ENCODE peak calls at places on chromosomes 4 and X, in four cellular contexts. J is HepG2, R is K562, G is GM12878. S is an unnamed sample.

GRCh38 chr4:138275946-138276621 is 33.9 kb upstream of the SLC7A11 start:
- DNase-seq in J (no peak), R (no peak), G (no peak), S (no peak)

GRCh38 chr4:77095101-77095826 is 19.5 kb upstream of the CCNI start:
- DNase-seq in J (peak; percentile 49), R (peak; percentile 69), G (no peak), S (peak; percentile 49)

GRCh38 chr4:118774989-118775388 is 60.9 kb downstream of the SEC24D start:
- DNase-seq in J (no peak), R (no peak), G (no peak), S (no peak)

GRCh38 chr4:20418865-20419451 is 167.3 kb downstream of the SLIT2 start:
- DNase-seq in J (peak; percentile 36), R (peak; percentile 47), G (peak; percentile 40), S (peak; percentile 21)

GRCh38 chr4:152961041-152961751 is 25.1 kb downstream of the FHDC1 start:
- DNase-seq in J (no peak), R (no peak), G (no peak), S (no peak)

GRCh38 chrX:153968754-153969124 is 2.9 kb downstream of the HCFC1 start:
- DNase-seq in J (no peak), R (peak; percentile 75), G (no peak), S (no peak)

GRCh38 chrX:2508648-2509335 is 8.0 kb upstream of the DHRSX start:
- DNase-seq in J (no peak), R (no peak), G (no peak), S (no peak)

GRCh38 chr4:152512483-152512882 is 23.4 kb downstream of the FBXW7 start:
- DNase-seq in J (no peak), R (no peak), G (no peak), S (no peak)

GRCh38 chr4:153645183-153645582 is 38.9 kb upstream of the TLR2 start:
- DNase-seq in J (no peak), R (peak; percentile 34), G (no peak), S (no peak)

GRCh38 chrX:40065291-40066046 is 32.3 kb downstream of the BCOR start:
- DNase-seq in J (no peak), R (no peak), G (no peak), S (no peak)

GRCh38 chrX:23901065-23901464 is 6.7 kb downstream of the APOO start:
- DNase-seq in J (peak; percentile 51), R (no peak), G (no peak), S (peak; percentile 73)

GRCh38 chr4:185767528-185767927 is 44.5 kb downstream of the SORBS2 start:
- DNase-seq in J (no peak), R (no peak), G (no peak), S (no peak)

GRCh38 chrX:51608071-51608470 is 10.6 kb downstream of the CENPVL3 start:
- DNase-seq in J (no peak), R (no peak), G (no peak), S (no peak)

GRCh38 chrX:19799319-19800182 is 87.8 kb downstream of the SH3KBP1 start:
- DNase-seq in J (no peak), R (no peak), G (no peak), S (no peak)

GRCh38 chr4:21991050-21991449 is 42.5 kb upstream of the KCNIP4 start:
- DNase-seq in J (no peak), R (no peak), G (no peak), S (no peak)

GRCh38 chr4:14644568-14645282 is 357.6 kb upstream of the CPEB2 start:
- DNase-seq in J (no peak), R (no peak), G (no peak), S (no peak)
- TF ChIP-seq SRF in J (no peak), R (no peak), G (no peak), S (no peak)

DNA sequence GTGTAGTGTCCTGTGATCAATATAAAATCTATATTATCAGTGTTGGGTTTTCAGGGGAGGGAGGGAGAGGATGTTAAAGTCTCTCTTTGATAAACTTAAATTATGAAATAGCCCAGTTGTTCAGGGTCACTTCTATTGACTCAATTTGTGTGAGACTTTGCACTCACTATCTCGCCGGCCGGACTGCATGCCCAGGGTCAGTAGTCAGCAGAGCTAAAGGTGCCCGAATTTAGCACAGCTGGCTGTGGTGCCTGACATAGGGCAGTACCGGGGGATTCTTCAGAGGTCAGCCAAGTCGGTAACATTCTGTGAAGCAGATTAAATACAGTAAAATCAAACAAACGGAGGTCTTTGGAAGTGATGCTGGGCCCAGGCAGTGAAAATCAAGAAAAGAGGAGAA is 19.2 kb downstream of the GABRQ start:
- DNase-seq in J (peak; percentile 10), R (no peak), G (no peak), S (no peak)
- TF ChIP-seq SRF in J (no peak), R (no peak), G (no peak), S (no peak)

GRCh38 chr4:52618795-52619590 is 40.1 kb downstream of the USP46 start:
- DNase-seq in J (no peak), R (no peak), G (no peak), S (no peak)
- TF ChIP-seq SRF in J (no peak), R (no peak), G (no peak), S (no peak)

GRCh38 chr4:80184053-80184790 is 13.1 kb upstream of the PRDM8 start:
- DNase-seq in J (peak; percentile 32), R (no peak), G (no peak), S (peak; percentile 48)
- TF ChIP-seq SRF in J (no peak), R (no peak), G (no peak), S (no peak)

DNA sequence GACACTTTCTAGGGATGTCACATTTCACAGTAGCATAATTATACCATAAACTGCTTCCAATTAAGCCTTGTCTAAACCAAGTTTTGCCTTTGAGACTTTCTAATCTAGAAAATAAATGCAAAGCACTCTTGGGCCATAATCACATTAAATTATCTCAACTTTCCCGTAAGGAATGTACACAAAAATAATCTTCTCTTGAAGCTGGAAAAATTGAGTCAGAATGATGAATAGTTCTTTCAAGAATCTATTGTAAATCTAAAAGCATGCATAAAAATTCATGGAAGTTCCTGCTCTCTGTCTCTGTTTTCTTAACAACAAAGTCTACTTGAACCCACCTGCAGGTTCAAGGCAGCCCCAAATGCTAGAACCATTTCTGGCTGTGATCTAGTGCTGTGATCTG is 114.0 kb upstream of the NPY2R start:
- DNase-seq in J (no peak), R (no peak), G (no peak), S (no peak)
- TF ChIP-seq SRF in J (no peak), R (no peak), G (no peak), S (no peak)

GRCh38 chr4:3249681-3250437 is 900 bp downstream of the MSANTD1 start:
- DNase-seq in J (no peak), R (no peak), G (no peak), S (no peak)
- TF ChIP-seq SRF in J (no peak), R (no peak), G (no peak), S (no peak)

DNA sequence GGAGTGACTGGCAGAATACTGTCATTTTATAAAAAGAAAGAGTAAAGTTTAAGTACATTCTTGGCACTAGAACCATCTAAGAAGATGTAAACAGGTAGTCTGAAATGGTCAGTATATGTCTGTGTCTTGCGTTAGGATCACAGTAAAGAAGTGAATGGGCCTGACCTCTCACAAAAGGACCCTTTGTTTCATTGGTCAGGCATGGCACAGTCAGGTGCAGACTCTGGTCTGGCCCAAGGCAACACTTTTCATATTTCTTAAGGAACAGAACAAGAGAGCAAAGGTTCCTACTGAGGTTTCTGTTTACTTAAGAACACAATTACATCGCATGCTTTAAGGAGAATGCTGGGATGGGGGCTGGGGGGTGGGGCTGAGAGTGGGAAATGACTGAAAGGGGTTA is 48.1 kb downstream of the RPGR start:
- DNase-seq in J (peak; percentile 2), R (no peak), G (no peak), S (no peak)
- TF ChIP-seq SRF in J (no peak), R (no peak), G (no peak), S (no peak)

DNA sequence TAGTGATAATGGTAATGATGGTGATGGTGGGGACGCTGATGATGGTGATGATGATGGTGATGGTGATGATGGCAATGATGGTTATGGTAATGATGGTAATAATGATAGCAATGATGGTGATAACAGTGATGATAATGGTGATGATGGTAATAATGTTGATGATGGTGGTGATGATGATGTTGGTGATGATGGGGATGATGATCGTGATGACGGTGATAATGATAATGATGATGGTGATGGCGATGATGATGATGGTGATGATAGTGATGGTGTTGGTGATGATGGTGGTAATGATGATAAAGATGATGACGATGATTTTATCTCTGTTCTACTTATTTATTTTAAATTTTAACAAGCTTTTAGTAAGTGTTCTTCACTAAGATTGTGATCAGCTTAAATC is 480.1 kb upstream of the PRKX start:
- DNase-seq in J (no peak), R (no peak), G (no peak), S (no peak)
- TF ChIP-seq SRF in J (no peak), R (no peak), G (no peak), S (no peak)

S was measured in HCT116.